ENCODE peak calls at places on chromosome 18, in eight cellular contexts. Q, D, G, F, B, X, R and T are unnamed samples.

GRCh38 chr18:24611075-24611474 is 150.6 kb downstream of the HRH4 start:
- DNase-seq in G (no peak), R (no peak), B (no peak), D (no peak), X (no peak), F (no peak), Q (no peak), T (no peak)

GRCh38 chr18:75544496-75544895 is 117.0 kb upstream of the SMIM21 start:
- DNase-seq in B (no peak), Q (no peak), X (peak; percentile 29), R (peak; percentile 18), D (no peak), F (no peak), G (peak; percentile 43), T (peak; percentile 25)

GRCh38 chr18:36217348-36217747 is 30.1 kb downstream of the MOCOS start:
- DNase-seq in D (no peak), R (no peak), B (no peak), Q (no peak), G (no peak), X (no peak), F (no peak), T (no peak)

GRCh38 chr18:67475673-67476072 is 40.8 kb downstream of the DSEL start:
- DNase-seq in R (peak; percentile 71), B (no peak), D (no peak), X (peak; percentile 36), F (no peak), G (peak; percentile 44), Q (no peak), T (peak; percentile 68)

GRCh38 chr18:63878343-63878742 is 9.2 kb upstream of the SERPINB2 start:
- DNase-seq in D (no peak), G (peak; percentile 41), Q (no peak), R (peak; percentile 70), F (no peak), B (no peak), X (peak; percentile 53), T (peak; percentile 48)

GRCh38 chr18:43571078-43571689 is 293.9 kb upstream of the SYT4 start:
- DNase-seq in R (peak; percentile 84), G (peak; percentile 72), D (peak; percentile 17), X (peak; percentile 66), Q (peak; percentile 56), B (no peak), F (no peak), T (peak; percentile 72)

GRCh38 chr18:4134691-4135090 is 320.4 kb downstream of the DLGAP1 start:
- DNase-seq in F (no peak), G (no peak), D (no peak), Q (no peak), X (no peak), R (no peak), B (no peak), T (no peak)

GRCh38 chr18:3998698-3999333 is 456.3 kb downstream of the DLGAP1 start:
- DNase-seq in Q (peak; percentile 45), G (peak; percentile 83), F (no peak), R (peak; percentile 80), D (peak; percentile 60), X (peak; percentile 70), B (no peak), T (peak; percentile 75)

GRCh38 chr18:67400502-67401117 is 115.9 kb downstream of the DSEL start:
- DNase-seq in Q (no peak), F (no peak), G (peak; percentile 49), X (peak; percentile 52), B (no peak), R (peak; percentile 41), D (no peak), T (peak; percentile 65)

GRCh38 chr18:22930089-22930713 is 2.9 kb upstream of the RBBP8 start:
- DNase-seq in R (peak; percentile 89), B (peak; percentile 76), Q (peak; percentile 49), F (peak; percentile 84), D (peak; percentile 87), X (peak; percentile 77), G (peak; percentile 74), T (peak; percentile 79)

GRCh38 chr18:6943143-6943542 is 174.5 kb downstream of the LAMA1 start:
- DNase-seq in D (no peak), R (no peak), G (no peak), X (no peak), Q (no peak), B (no peak), F (no peak), T (no peak)

GRCh38 chr18:9834551-9834950 is 51.2 kb upstream of the TXNDC2 start:
- DNase-seq in R (no peak), F (no peak), Q (no peak), D (no peak), X (no peak), B (no peak), G (no peak), T (no peak)

GRCh38 chr18:61605376-61606067 is 272.3 kb downstream of the CDH20 start:
- DNase-seq in X (no peak), D (no peak), G (peak; percentile 20), B (no peak), R (no peak), Q (no peak), F (no peak), T (no peak)

GRCh38 chr18:23888880-23889279 is 125.7 kb upstream of the TTC39C start:
- DNase-seq in F (no peak), R (no peak), X (no peak), G (no peak), Q (no peak), B (no peak), D (no peak), T (no peak)

GRCh38 chr18:58755304-58756010 is 84.2 kb downstream of the MALT1 start:
- DNase-seq in G (no peak), B (no peak), F (no peak), R (no peak), Q (no peak), D (no peak), X (no peak), T (no peak)

GRCh38 chr18:59694824-59695223 is 2.4 kb downstream of the CCBE1 start:
- DNase-seq in X (no peak), F (no peak), R (no peak), G (no peak), B (no peak), Q (no peak), D (no peak), T (no peak)

GRCh38 chr18:27685807-27686412 is 491.0 kb downstream of the CDH2 start:
- DNase-seq in X (peak; percentile 69), D (peak; percentile 17), Q (peak; percentile 26), R (peak; percentile 87), B (no peak), F (no peak), G (peak; percentile 67), T (peak; percentile 73)

GRCh38 chr18:79597176-79598045 is 82.2 kb upstream of the CTDP1 start:
- DNase-seq in X (no peak), B (no peak), G (no peak), D (no peak), Q (no peak), F (no peak), R (no peak), T (no peak)

GRCh38 chr18:55893948-55894347 is 306.0 kb upstream of the TCF4 start:
- DNase-seq in D (peak; percentile 3), G (no peak), R (no peak), Q (no peak), F (no peak), X (no peak), B (no peak), T (no peak)
- H3K4me3 ChIP-seq in D (peak overlapping the region; percentile 46), G (no peak overlapping the region), R (no peak overlapping the region), Q (no peak overlapping the region), F (no peak overlapping the region), X (no peak overlapping the region), B (no peak overlapping the region), T (no peak overlapping the region)

DNA sequence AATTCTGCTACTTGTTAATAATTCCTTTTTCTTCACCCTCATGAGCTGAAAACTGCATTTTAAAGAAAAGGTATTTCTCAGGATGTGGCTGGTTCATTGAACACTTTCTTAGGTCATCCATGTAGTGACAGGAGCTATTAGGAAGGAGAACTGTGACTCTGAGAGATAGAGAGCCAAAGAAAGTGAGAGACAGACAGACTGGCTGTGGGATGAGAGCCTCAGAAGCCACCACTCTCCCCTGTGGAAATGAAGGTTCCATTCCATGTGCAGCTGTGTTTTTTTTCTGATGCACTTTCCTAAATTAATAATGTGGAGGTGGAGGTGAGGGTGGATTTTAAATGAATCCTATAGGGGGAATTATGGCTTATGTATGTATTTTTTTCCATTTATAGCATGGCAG is 113.3 kb downstream of the FAM210A start:
- DNase-seq in D (no peak), B (no peak), F (no peak), R (no peak), X (no peak), G (no peak), Q (no peak), T (no peak)
- H3K4me3 ChIP-seq in D (no peak overlapping the region), B (no peak overlapping the region), F (no peak overlapping the region), R (no peak overlapping the region), X (no peak overlapping the region), G (no peak overlapping the region), Q (no peak overlapping the region), T (no peak overlapping the region)

DNA sequence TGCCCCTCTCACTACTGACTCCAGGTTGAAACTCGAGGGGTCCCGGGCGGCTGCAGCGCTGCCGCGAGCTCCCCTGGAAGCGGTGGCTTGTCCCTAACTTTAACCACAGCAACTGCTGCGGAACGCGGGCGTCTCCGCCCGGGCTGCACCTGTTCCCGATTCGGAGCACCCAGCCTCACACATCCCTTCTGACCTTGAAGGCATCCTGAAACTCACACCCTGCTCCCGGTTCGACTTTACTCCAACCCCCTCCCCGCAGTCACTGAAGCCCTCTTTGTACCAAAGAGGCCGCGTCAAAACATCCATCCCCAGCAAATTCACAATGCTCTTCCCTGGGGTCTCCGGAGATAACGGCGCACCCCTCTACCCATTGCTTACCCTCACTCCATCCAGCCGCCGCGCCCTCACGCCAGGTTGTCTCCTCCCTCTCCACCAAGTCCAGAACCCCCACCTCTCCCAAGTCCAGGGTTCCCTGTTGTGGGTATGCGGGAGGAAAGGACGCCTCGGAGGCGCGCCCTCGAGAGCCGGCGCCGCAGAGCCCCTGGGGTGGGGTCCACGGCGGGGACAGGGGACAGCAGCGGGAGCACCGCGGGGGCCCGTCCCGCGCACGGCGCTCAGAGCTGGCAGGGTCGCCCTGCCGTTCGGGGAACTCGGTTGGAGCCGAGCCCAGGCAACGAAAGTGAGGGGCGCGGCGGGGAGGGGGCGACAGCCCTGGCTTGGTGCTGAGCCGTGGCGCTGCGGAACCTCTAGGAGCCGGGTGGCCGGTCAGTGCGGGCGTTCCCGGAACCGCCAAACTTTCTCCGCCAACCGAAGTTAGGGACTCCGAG is 938 bp downstream of the MYO5B start:
- DNase-seq in D (no peak), X (no peak), B (no peak), Q (no peak), F (no peak), R (no peak), G (no peak), T (no peak)
- H3K4me3 ChIP-seq in D (no peak overlapping the region), X (no peak overlapping the region), B (peak overlapping the region; percentile 55), Q (peak overlapping the region; percentile 36), F (peak overlapping the region; percentile 66), R (peak overlapping the region; percentile 62), G (no peak overlapping the region), T (no peak overlapping the region)

DNA sequence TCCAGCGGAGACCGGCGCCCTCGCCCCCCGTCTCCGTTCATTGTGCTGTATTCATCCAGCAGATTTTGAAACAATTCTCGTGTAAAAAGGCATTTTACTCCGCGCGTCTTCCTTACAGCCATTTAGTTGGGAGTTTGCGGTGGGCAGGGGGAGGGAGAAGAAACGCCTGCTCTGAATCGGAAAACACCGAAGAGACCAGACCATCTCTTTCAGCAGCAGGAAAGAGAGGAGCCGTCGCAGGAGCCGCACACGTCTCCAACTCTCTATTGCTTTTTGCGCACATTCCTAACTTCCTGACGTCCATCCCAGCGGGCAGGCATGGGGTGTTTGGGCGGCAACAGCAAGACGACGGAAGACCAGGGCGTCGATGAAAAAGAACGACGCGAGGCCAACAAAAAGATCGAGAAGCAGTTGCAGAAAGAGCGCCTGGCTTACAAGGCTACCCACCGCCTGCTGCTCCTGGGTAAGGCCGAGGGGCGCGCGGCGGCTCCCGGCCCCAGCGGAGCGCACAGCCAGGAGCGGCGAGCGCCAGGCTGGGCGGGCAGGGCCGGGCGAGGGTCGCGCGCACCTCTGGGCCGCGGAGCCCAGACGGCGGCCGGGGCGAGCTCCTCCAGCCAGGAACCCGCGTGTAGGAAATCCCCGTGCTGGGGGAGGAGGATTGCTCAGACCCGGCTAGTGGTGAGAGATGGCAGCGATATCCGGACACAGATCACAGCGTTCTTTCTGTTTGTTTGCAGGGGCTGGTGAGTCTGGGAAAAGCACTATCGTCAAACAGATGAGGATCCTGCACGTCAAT is 63.2 kb downstream of the GNAL start:
- DNase-seq in X (peak; percentile 20), D (peak; percentile 8), F (no peak), R (peak; percentile 26), Q (no peak), B (no peak), G (peak; percentile 16), T (peak; percentile 33)
- H3K4me3 ChIP-seq in X (no peak overlapping the region), D (no peak overlapping the region), F (peak overlapping the region; percentile 44), R (peak overlapping the region; percentile 54), Q (peak overlapping the region; percentile 24), B (peak overlapping the region; percentile 27), G (peak overlapping the region; percentile 31), T (no peak overlapping the region)